ENCODE peak calls at places on chromosomes 2 and 18, in eight cellular contexts. Y is stomach, I is IMR-90, K is K562, T is A549, B is testis, Z is transverse colon, E is breast epithelium. W is an unnamed sample.

GRCh38 chr2:151238527-151239487 is 22.9 kb downstream of the RBM43 start:
- DNase-seq in Z (peak), B (peak), T (peak), K (peak), Y (no peak), E (peak), I (peak), W (peak)

GRCh38 chr18:3453540-3454364 is 3.8 kb downstream of the TGIF1 start:
- DNase-seq in K (no peak), Y (peak), E (peak), Z (peak), I (peak), T (no peak), B (peak), W (peak)

GRCh38 chr2:241944821-241945220 is 75.3 kb downstream of the RTP5 start:
- DNase-seq in Y (peak), I (no peak), T (no peak), Z (no peak), K (no peak), E (no peak), B (no peak), W (no peak)

GRCh38 chr2:108925286-108925685 is 63.7 kb downstream of the EDAR start:
- DNase-seq in E (no peak), K (no peak), Z (no peak), Y (no peak), I (no peak), T (no peak), B (no peak), W (no peak)

GRCh38 chr18:56284319-56284718 is 354.1 kb downstream of the TXNL1 start:
- DNase-seq in E (no peak), B (no peak), K (no peak), Y (no peak), I (peak), Z (no peak), T (no peak), W (no peak)

GRCh38 chr18:38115201-38115600 is 549.6 kb upstream of the CELF4 start:
- DNase-seq in I (no peak), T (no peak), B (no peak), Z (no peak), Y (no peak), K (no peak), E (no peak), W (no peak)

GRCh38 chr2:120224735-120225548 is 1.7 kb upstream of the TMEM185B start:
- DNase-seq in T (no peak), I (no peak), K (no peak), E (no peak), B (no peak), Z (peak), Y (no peak), W (no peak)

GRCh38 chr2:71670430-71670795 is 217.1 kb downstream of the DYSF start:
- DNase-seq in K (no peak), Z (no peak), Y (no peak), I (no peak), E (no peak), B (no peak), T (no peak), W (no peak)

GRCh38 chr2:25215948-25216679 is 47.7 kb upstream of the POMC start:
- DNase-seq in K (no peak), B (peak), Y (peak), E (peak), I (no peak), T (peak), Z (peak), W (peak)
- TF ChIP-seq POLR2A in K (no peak), B (no peak), Y (no peak), E (no peak), I (no peak), T (peak), Z (no peak), W (no peak)

GRCh38 chr2:111702119-111702808 is 181.7 kb downstream of the ANAPC1 start:
- DNase-seq in E (no peak), Y (peak), K (peak), B (peak), T (peak), Z (peak), I (peak), W (peak)

GRCh38 chr2:111705206-111705605 is 178.8 kb downstream of the ANAPC1 start:
- DNase-seq in E (no peak), T (no peak), Z (peak), Y (no peak), K (no peak), B (no peak), I (no peak), W (no peak)

GRCh38 chr2:111704246-111704645 is 179.7 kb downstream of the ANAPC1 start:
- DNase-seq in Y (no peak), Z (no peak), B (no peak), E (no peak), K (no peak), I (peak), T (peak), W (no peak)

GRCh38 chr2:111702809-111703196 is 181.2 kb downstream of the ANAPC1 start:
- DNase-seq in E (no peak), Y (no peak), B (no peak), K (no peak), Z (no peak), T (no peak), I (no peak), W (no peak)

GRCh38 chr2:111703759-111704158 is 180.2 kb downstream of the ANAPC1 start:
- DNase-seq in K (no peak), T (no peak), Z (peak), Y (no peak), I (no peak), E (no peak), B (no peak), W (no peak)
- H3K27ac ChIP-seq in K (no peak), T (peak), Z (no peak), Y (no peak), I (no peak), E (no peak), B (no peak), W (no peak)

GRCh38 chr2:197930570-197931278 is 126.3 kb downstream of the PLCL1 start:
- DNase-seq in Z (no peak), I (no peak), E (no peak), T (no peak), Y (no peak), K (no peak), B (no peak), W (no peak)

GRCh38 chr2:197929886-197930227 is 125.5 kb downstream of the PLCL1 start:
- DNase-seq in Y (no peak), B (no peak), Z (no peak), T (no peak), I (no peak), E (no peak), K (no peak), W (no peak)

GRCh38 chr2:197927994-197928393 is 123.6 kb downstream of the PLCL1 start:
- DNase-seq in E (no peak), Z (no peak), T (no peak), Y (no peak), B (no peak), K (no peak), I (no peak), W (no peak)

GRCh38 chr2:197931661-197932312 is 127.4 kb downstream of the PLCL1 start:
- DNase-seq in Y (no peak), Z (no peak), K (no peak), B (no peak), E (no peak), I (peak), T (no peak), W (no peak)

GRCh38 chr2:197929008-197929885 is 124.9 kb downstream of the PLCL1 start:
- DNase-seq in Z (no peak), B (no peak), I (no peak), T (no peak), K (peak), Y (no peak), E (no peak), W (peak)
- TF ChIP-seq POLR2A in Z (no peak), B (no peak), I (no peak), T (no peak), K (peak), Y (no peak), E (no peak), W (no peak)

DNA sequence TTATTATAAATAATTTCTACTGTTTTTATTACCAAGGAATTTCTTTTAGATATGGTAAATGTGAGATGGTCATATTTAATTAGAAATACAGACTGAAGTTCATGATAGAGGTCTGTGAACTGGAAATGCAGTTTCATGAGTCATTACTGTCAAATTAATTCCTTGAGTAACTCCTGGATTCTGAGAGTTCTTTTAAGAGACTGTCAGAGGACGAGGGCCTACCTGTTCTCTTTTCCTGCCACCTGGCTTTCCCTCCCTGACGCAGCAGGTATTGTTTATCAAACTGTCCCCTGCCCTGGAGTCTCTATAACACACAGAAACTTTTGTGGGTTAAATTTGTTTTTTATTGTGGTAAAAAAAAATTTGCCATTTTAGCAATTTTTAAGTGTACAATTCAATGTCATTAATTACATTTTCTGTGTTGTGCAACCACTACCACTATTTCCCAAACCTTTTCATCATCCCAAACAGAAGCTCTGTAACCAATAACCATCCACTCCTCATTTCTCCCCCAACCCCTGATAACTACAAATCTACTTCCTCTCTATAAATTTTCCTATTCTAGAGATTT is 142.6 kb downstream of the DIS3L2 start:
- DNase-seq in E (no peak), Z (no peak), B (no peak), T (no peak), K (no peak), I (no peak), Y (no peak), W (no peak)
- H3K27ac ChIP-seq in E (no peak), Z (no peak), B (no peak), T (no peak), K (no peak), I (no peak), Y (no peak), W (no peak)

GRCh38 chr2:101766871-101767739 is 69.6 kb downstream of the MAP4K4 start:
- DNase-seq in E (no peak), T (no peak), B (no peak), Z (no peak), Y (no peak), I (peak), K (no peak), W (no peak)
- TF ChIP-seq POLR2A in E (no peak), T (no peak), B (no peak), Z (no peak), Y (no peak), I (no peak), K (no peak), W (no peak)

DNA sequence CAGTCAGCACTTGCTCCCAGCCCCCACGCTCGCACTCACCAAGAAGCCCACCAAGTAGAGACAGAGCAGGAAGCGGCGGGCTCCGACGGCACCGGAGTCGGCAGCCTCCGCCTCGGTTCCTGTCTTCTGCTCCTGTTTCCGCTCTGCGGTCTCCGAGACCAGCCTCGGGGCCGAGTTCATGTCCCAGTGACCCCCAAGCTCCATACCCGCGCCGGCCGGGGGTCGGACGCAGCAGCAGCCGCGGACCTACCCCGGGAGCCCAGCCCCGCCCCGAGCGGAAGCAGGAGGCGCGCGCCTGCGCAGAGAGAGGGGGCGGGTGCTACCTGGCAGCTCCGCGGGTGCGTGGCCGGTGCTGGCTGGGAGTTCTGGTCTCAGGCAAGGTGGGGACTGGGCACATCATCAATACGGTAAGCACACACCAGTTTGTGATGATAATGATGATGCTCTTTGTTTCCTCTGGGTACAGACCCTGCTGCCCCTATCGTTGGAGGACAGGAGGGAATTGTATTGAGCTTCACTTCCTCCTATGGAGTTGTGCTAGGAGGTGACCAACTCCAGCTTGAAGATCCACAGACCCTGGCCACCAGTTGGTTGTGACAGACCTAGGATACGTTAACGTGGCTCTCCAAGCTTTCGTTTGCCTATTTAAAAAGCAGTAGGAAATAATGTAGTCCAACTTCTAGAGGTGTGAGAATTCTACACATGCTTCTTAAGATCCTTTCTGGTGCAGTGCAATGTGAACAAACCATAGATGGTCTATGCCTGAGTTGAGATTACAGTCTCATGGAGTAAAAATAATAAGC is 25.0 kb upstream of the TMEM182 start:
- DNase-seq in B (peak), K (peak), Z (peak), E (peak), I (peak), Y (peak), T (peak), W (peak)
- H3K27ac ChIP-seq in B (peak), K (peak), Z (peak), E (peak), I (peak), Y (peak), T (peak), W (peak)

DNA sequence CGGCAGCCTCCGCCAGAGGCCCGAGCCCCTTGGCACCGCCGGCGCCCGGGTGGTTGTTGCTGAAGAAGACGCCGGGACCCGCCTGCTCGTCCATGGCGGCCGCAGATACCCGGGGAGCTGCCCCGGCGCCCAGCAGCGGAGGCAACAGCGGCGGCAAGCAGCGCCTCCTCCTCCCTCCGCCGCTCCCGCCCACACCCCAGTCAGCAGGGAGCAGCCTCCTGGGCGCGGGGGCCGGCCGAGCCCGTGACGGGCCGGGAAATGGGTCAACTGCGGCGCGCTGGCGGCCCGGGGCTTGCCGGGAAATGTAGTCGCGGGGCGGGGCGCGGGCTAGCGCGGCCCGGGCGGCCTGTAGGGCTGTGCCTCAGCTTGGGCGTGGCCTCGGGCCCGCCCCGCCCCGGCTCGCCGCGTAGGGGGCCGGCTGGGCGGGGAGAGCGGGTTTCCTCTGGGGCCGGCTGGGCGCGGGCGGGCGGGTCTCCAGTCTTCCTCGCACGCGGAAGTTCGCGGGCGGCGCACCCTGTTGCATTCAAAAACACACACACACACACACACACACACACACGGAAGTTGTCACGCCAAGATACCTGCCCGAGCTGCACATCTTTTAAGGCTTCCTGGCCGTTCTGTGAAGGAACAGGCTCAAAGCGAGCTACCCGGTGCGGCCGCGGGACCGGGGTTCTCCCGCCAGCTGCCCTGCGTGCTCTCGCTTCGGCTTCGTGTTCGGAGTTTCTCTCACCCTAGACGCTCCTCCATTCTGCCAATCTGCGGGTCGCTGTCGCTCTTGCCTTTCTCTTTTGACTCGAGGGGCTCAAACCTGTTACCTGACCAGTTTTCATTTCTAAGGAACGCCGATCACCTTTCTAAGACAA is at the start of gene STRN:
- DNase-seq in B (peak), T (peak), Z (peak), Y (peak), E (peak), K (peak), I (peak), W (peak)
- TF ChIP-seq POLR2A in B (peak), T (peak), Z (peak), Y (no peak), E (no peak), K (peak), I (peak), W (peak)

W was measured in heart left ventricle.